ENCODE peak calls at places on chromosome 12, in ten cellular contexts. P is GM23248, U is A673, G is lung, A is colonic mucosa, E is mammary epithelial cell, F is OCI-LY7, I is ovary, Y is iPS DF 6.9, Q is mesendoderm. O is an unnamed sample.
A peak's percentile ranks its signal among the peaks of the same experiment; 100 is the strongest.

GRCh38 chr12:130588696-130589095 is 127.4 kb downstream of the RIMBP2 start:
- DNase-seq in P (no peak), U (no peak), G (no peak), A (no peak), E (no peak), F (no peak), I (no peak), Y (no peak), Q (no peak), O (no peak)

GRCh38 chr12:6962285-6963015 is 8.0 kb downstream of the PHB2 start:
- DNase-seq in P (no peak), U (no peak), G (peak; percentile 82), A (peak; percentile 91), E (no peak), F (no peak), I (peak; percentile 41), Y (no peak), Q (peak; percentile 64), O (no peak)

GRCh38 chr12:6644903-6645302 is 2.3 kb downstream of the ACRBP start:
- DNase-seq in P (no peak), U (no peak), G (no peak), A (peak; percentile 49), E (no peak), F (no peak), I (no peak), Y (no peak), Q (peak; percentile 52), O (no peak)

GRCh38 chr12:117367006-117367638 is 5.7 kb upstream of the NOS1 start:
- DNase-seq in P (peak; percentile 63), U (peak; percentile 78), G (peak; percentile 75), A (peak; percentile 74), E (peak; percentile 55), F (peak; percentile 68), I (no peak), Y (peak; percentile 82), Q (peak; percentile 83), O (peak; percentile 28)

GRCh38 chr12:12788131-12788530 is 2.7 kb downstream of the APOLD1 start:
- DNase-seq in P (peak; percentile 23), U (no peak), G (no peak), A (no peak), E (no peak), F (no peak), I (peak; percentile 30), Y (no peak), Q (no peak), O (no peak)

GRCh38 chr12:107027304-107028053 is 40.5 kb upstream of the MTERF2 start:
- DNase-seq in P (peak; percentile 97), U (peak; percentile 25), G (no peak), A (no peak), E (peak; percentile 91), F (no peak), I (no peak), Y (no peak), Q (peak; percentile 10), O (peak; percentile 89)

GRCh38 chr12:33205986-33206385 is 233.6 kb downstream of the SYT10 start:
- DNase-seq in P (no peak), U (no peak), G (no peak), A (no peak), E (peak; percentile 43), F (no peak), I (no peak), Y (no peak), Q (no peak), O (peak; percentile 20)

GRCh38 chr12:85186236-85186635 is 93.8 kb upstream of the ALX1 start:
- DNase-seq in P (no peak), U (no peak), G (no peak), A (no peak), E (no peak), F (no peak), I (no peak), Y (no peak), Q (no peak), O (no peak)

GRCh38 chr12:54751493-54751892 is 102.8 kb upstream of the MUCL1 start:
- DNase-seq in P (no peak), U (no peak), G (no peak), A (no peak), E (no peak), F (no peak), I (no peak), Y (no peak), Q (no peak), O (no peak)

GRCh38 chr12:28023156-28023887 is 50.8 kb upstream of the PTHLH start:
- DNase-seq in P (peak; percentile 95), U (peak; percentile 55), G (no peak), A (no peak), E (peak; percentile 97), F (no peak), I (no peak), Y (no peak), Q (no peak), O (peak; percentile 99)

GRCh38 chr12:15208871-15209656 is 12.2 kb downstream of the RERG start:
- DNase-seq in P (peak; percentile 26), U (no peak), G (no peak), A (no peak), E (no peak), F (no peak), I (no peak), Y (no peak), Q (no peak), O (peak; percentile 31)

GRCh38 chr12:114213055-114213561 is 192.8 kb downstream of the TBX5 start:
- DNase-seq in P (peak; percentile 20), U (no peak), G (no peak), A (no peak), E (no peak), F (no peak), I (no peak), Y (no peak), Q (peak; percentile 68), O (no peak)

GRCh38 chr12:129520736-129521135 is 383.1 kb downstream of the TMEM132D start:
- DNase-seq in P (no peak), U (no peak), G (no peak), A (no peak), E (no peak), F (no peak), I (no peak), Y (no peak), Q (no peak), O (no peak)

GRCh38 chr12:116406529-116406928 is 129.0 kb upstream of the MED13L start:
- DNase-seq in P (peak; percentile 93), U (peak; percentile 94), G (peak; percentile 68), A (peak; percentile 77), E (peak; percentile 78), F (peak; percentile 4), I (peak; percentile 30), Y (no peak), Q (peak; percentile 98), O (no peak)

GRCh38 chr12:66438601-66439000 is 136.3 kb downstream of the HELB start:
- DNase-seq in P (peak; percentile 15), U (no peak), G (no peak), A (no peak), E (peak; percentile 28), F (no peak), I (no peak), Y (no peak), Q (peak; percentile 21), O (no peak)

GRCh38 chr12:102806110-102806509 is 110.9 kb downstream of the PAH start:
- DNase-seq in P (no peak), U (no peak), G (no peak), A (no peak), E (no peak), F (no peak), I (no peak), Y (no peak), Q (peak; percentile 9), O (no peak)

DNA sequence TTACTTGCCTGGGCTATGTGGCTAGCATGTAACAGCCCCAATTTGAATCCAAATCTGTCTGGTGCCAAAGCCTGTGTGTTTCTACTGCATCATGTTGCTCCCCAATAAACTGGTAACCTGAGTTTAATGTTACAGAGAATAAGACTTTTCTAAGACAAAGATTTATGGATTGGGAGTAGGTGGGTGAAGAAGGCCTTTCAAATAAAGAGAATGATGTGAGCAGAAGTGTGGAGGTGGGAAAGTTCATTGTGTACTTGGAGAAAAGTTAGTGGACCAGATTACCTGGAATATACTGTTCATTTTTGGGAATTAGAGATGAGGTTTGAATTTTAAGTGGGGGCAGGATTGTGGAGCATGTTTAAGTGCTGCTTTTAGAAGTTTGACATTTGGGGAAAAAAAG is 3.0 kb downstream of the FRS2 start:
- DNase-seq in P (no peak), U (no peak), G (no peak), A (no peak), E (no peak), F (no peak), I (no peak), Y (no peak), Q (no peak), O (no peak)
- H3K4me1 ChIP-seq in P (peaks cover 55% of the 10 kb centered on the region), U (peaks cover 36% of the 10 kb centered on the region), G (peaks cover 32% of the 10 kb centered on the region), A (peaks cover 7% of the 10 kb centered on the region), E (peaks cover 21% of the 10 kb centered on the region), F (peaks cover 25% of the 10 kb centered on the region), I (peaks cover 14% of the 10 kb centered on the region), Y (no peaks in the 10 kb centered on the region), Q (peaks cover 2% of the 10 kb centered on the region), O (peaks cover 19% of the 10 kb centered on the region)

GRCh38 chr12:124379938-124380754 is 85.3 kb downstream of the RFLNA start:
- DNase-seq in P (peak; percentile 97), U (no peak), G (no peak), A (no peak), E (peak; percentile 52), F (no peak), I (peak; percentile 84), Y (no peak), Q (no peak), O (peak; percentile 53)
- H3K4me1 ChIP-seq in P (peaks cover 48% of the 10 kb centered on the region), U (no peaks in the 10 kb centered on the region), G (peaks cover 9% of the 10 kb centered on the region), A (no peaks in the 10 kb centered on the region), E (peaks cover 44% of the 10 kb centered on the region), F (no peaks in the 10 kb centered on the region), I (peaks cover 18% of the 10 kb centered on the region), Y (no peaks in the 10 kb centered on the region), Q (no peaks in the 10 kb centered on the region), O (peaks cover 21% of the 10 kb centered on the region)

DNA sequence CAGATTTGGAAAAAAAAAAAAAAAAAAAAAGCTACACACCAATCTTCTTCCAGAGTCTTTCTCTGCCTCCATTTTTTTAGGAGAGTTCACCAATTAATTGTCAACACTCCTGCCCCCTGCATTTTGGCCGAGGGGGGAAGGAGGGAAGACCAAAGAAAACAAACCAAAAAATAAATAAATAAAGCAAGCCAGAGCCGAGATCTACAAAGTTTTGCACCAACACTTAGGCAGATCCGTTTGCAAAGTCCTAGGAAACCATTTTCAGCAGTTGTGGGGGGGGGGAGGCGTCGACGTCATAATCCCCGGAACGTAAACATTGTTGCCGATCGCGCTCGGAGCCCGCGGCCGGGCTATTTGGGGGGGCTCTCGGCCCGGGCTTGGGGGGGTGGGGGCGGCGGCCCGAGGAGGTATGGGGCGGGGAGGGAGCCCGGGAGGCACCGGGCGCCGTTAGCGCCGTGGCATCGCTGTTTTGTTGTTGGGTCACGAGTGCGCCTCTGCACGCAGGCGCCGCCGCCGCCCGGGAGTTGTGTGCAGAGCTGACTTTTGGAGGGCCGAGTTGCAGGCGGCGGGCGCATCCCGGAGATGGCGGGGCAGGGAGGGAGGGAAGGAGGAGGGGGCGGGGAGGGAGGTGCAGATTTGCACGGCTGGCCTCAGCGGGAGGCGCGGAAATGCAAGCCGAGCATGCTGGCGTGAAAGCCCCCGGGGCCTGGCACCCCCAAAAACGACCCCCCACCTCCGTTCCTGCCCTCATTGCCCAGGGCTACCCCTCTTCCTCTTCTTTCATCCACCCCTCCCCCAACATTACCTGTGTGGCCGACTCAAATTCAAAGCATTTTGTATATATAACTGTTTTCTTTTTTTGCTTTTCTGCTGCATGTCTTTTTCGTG is 598 bp downstream of the KDM2B start:
- DNase-seq in P (peak; percentile 87), U (peak; percentile 85), G (peak; percentile 64), A (peak; percentile 86), E (peak; percentile 33), F (peak; percentile 77), I (peak; percentile 77), Y (no peak), Q (peak; percentile 87), O (peak; percentile 35)
- H3K4me1 ChIP-seq in P (peaks cover 44% of the 10 kb centered on the region), U (peaks cover 45% of the 10 kb centered on the region), G (no peaks in the 10 kb centered on the region), A (peaks cover 5% of the 10 kb centered on the region), E (peaks cover 21% of the 10 kb centered on the region), F (peaks cover 29% of the 10 kb centered on the region), I (peaks cover 13% of the 10 kb centered on the region), Y (peaks cover 4% of the 10 kb centered on the region), Q (peaks cover 16% of the 10 kb centered on the region), O (peaks cover 23% of the 10 kb centered on the region)

GRCh38 chr12:57221169-57221917 is 4.7 kb downstream of the NXPH4 start:
- DNase-seq in P (no peak), U (no peak), G (no peak), A (no peak), E (no peak), F (no peak), I (no peak), Y (no peak), Q (no peak), O (no peak)
- H3K4me1 ChIP-seq in P (peaks cover 5% of the 10 kb centered on the region), U (peaks cover 38% of the 10 kb centered on the region), G (no peaks in the 10 kb centered on the region), A (peaks cover 12% of the 10 kb centered on the region), E (peaks cover 9% of the 10 kb centered on the region), F (peaks cover 49% of the 10 kb centered on the region), I (peaks cover 8% of the 10 kb centered on the region), Y (peaks cover 16% of the 10 kb centered on the region), Q (no peaks in the 10 kb centered on the region), O (no peaks in the 10 kb centered on the region)